ENCODE peak calls at places on chromosome 15, in seven cellular contexts. Q is cardiac muscle cell, T is AG09309, L is pancreas, S is brain microvascular endothelial cell, F is cardiac fibroblast, V is fibroblast of mammary gland. I is an unnamed sample.
A peak's percentile ranks its signal among the peaks of the same experiment; 100 is the strongest.

GRCh38 chr15:78263907-78264303 is 457 bp upstream of the DNAJA4 start:
- DNase-seq in Q (no peak), T (no peak), L (no peak), S (no peak), F (no peak), V (no peak), I (no peak)

GRCh38 chr15:74307827-74308642 is 59.4 kb downstream of the CYP11A1 start:
- DNase-seq in Q (peak; percentile 77), T (peak; percentile 17), L (no peak), S (peak; percentile 47), F (peak; percentile 80), V (peak; percentile 59), I (no peak)

GRCh38 chr15:95105229-95105628 is 873.9 kb downstream of the MCTP2 start:
- DNase-seq in Q (peak; percentile 6), T (no peak), L (no peak), S (peak; percentile 75), F (no peak), V (peak; percentile 32), I (no peak)

GRCh38 chr15:64895285-64896065 is 16.2 kb upstream of the ANKDD1A start:
- DNase-seq in Q (peak; percentile 68), T (no peak), L (no peak), S (peak; percentile 28), F (peak; percentile 65), V (peak; percentile 49), I (peak; percentile 71)

GRCh38 chr15:73433878-73434277 is 9.1 kb upstream of the REC114 start:
- DNase-seq in Q (no peak), T (no peak), L (no peak), S (no peak), F (no peak), V (no peak), I (no peak)

GRCh38 chr15:32898414-32898813 is 180.6 kb downstream of the GREM1 start:
- DNase-seq in Q (no peak), T (no peak), L (no peak), S (no peak), F (no peak), V (no peak), I (no peak)

GRCh38 chr15:91891101-91891500 is 37.6 kb downstream of the SLCO3A1 start:
- DNase-seq in Q (no peak), T (no peak), L (no peak), S (no peak), F (no peak), V (no peak), I (no peak)

GRCh38 chr15:55606214-55606613 is 18.1 kb upstream of the PYGO1 start:
- DNase-seq in Q (no peak), T (no peak), L (no peak), S (no peak), F (no peak), V (no peak), I (no peak)

GRCh38 chr15:89416339-89417183 is 79.8 kb downstream of the RHCG start:
- DNase-seq in Q (peak; percentile 72), T (no peak), L (peak; percentile 79), S (peak; percentile 68), F (peak; percentile 62), V (peak; percentile 74), I (peak; percentile 76)

DNA sequence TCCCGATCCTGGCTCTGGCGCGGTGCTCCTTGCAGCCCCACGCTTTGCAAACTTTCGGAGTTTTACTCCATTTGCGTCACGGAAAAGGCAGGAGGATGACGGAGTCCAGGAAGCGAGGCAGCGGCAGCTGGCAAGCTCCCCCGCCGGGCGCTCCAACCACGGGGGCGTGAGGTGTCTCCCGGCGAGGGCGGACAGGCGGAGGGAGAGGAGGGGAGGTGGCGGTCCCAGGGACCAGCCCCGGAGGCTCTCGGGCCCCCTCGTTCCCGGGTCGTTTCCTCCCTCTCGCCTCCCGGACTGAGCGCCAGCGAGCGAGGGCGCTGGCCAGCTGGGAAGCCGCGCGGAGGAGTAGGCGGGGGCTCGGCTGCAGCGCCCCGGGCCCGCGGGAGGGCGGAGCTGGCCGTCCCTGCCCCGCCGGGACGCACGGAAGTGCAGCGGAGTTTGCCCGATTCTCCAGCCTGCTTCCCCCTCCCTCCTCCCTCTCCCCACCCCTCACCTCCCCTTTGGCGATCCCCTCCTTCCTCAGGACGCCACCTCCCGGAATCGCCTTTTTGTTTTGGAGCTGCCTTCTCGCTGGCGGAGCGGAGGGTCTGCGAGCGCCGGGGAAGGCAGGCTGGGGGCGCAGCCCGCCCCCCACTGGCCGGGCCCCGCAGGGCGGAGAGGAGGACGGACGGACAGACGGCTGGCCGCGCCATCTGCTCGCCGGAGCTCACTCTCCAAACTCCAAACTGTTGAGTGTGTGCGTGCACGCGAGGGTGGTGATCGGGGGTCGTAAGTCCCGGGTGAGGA is at the start of gene SNX33:
- DNase-seq in Q (peak; percentile 93), T (no peak), L (peak; percentile 92), S (peak; percentile 75), F (peak; percentile 94), V (peak; percentile 87), I (peak; percentile 60)
- TF ChIP-seq CTCF in Q (peak; percentile 65), T (peak; percentile 40), L (peak; percentile 18), S (peak; percentile 54), F (peak; percentile 20), V (no peak), I (peak; percentile 63)

DNA sequence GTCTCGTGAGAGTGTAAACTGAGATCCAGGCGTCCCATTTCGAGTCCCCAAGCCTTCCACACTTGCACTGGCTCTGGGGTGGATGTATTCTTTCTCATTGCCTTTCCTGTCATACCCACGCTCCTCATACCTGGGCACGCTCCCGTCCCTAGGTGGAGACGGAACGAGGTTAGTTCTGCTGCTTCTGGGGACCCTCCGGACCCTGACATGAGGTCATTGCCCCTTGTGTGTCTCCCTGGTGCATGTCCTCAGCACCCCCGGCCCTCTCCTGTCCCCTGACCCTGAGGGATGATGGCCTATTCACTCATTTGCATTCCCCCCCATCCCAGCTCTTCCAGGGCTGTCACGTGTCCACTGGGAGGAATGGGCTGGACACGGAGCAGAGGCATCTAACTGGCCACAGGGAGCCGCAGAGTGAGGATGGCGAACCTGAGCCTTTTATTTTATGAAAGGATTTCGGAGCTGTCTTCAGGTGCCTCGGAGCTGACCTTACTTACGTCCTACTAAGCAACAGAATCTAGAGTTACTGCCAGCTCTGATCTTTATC is 8.2 kb downstream of the NIPA1 start:
- DNase-seq in Q (no peak), T (no peak), L (no peak), S (no peak), F (no peak), V (no peak), I (no peak)
- H3K4me3 ChIP-seq in Q (no peak overlapping the region), T (no peak overlapping the region), L (no peak overlapping the region), S (no peak overlapping the region), F (no peak overlapping the region), V (no peak overlapping the region), I (no peak overlapping the region)

GRCh38 chr15:57345584-57345983 is 30.7 kb upstream of the CGNL1 start:
- DNase-seq in Q (peak; percentile 40), T (no peak), L (no peak), S (no peak), F (peak; percentile 31), V (no peak), I (no peak)
- TF ChIP-seq CTCF in Q (peak; percentile 45), T (peak; percentile 45), L (no peak), S (peak; percentile 74), F (peak; percentile 25), V (no peak), I (no peak)

GRCh38 chr15:29115093-29115991 is 154.3 kb downstream of the NSMCE3 start:
- DNase-seq in Q (peak; percentile 43), T (no peak), L (peak; percentile 54), S (peak; percentile 16), F (peak; percentile 18), V (no peak), I (no peak)
- H3K4me3 ChIP-seq in Q (no peak overlapping the region), T (no peak overlapping the region), L (peak overlapping the region; percentile 4), S (peak overlapping the region; percentile 58), F (peak overlapping the region; percentile 14), V (peak overlapping the region; percentile 10), I (no peak overlapping the region)

GRCh38 chr15:63027646-63028045 is 14.9 kb upstream of the TPM1 start:
- DNase-seq in Q (no peak), T (no peak), L (no peak), S (no peak), F (no peak), V (no peak), I (no peak)

GRCh38 chr15:63023351-63023945 is 19.1 kb upstream of the TPM1 start:
- DNase-seq in Q (peak; percentile 54), T (peak; percentile 68), L (no peak), S (peak; percentile 74), F (peak; percentile 62), V (peak; percentile 28), I (no peak)

GRCh38 chr15:63022663-63023062 is 19.9 kb upstream of the TPM1 start:
- DNase-seq in Q (no peak), T (no peak), L (no peak), S (no peak), F (no peak), V (no peak), I (no peak)

GRCh38 chr15:63028442-63029110 is 14.0 kb upstream of the TPM1 start:
- DNase-seq in Q (no peak), T (no peak), L (no peak), S (no peak), F (no peak), V (no peak), I (no peak)

GRCh38 chr15:63025460-63025859 is 17.1 kb upstream of the TPM1 start:
- DNase-seq in Q (no peak), T (no peak), L (no peak), S (no peak), F (no peak), V (no peak), I (no peak)
- TF ChIP-seq CTCF in Q (no peak), T (no peak), L (no peak), S (no peak), F (no peak), V (no peak), I (no peak)